ENCODE peak calls at places on chromosomes 13 and 19, in four cellular contexts. One of them, this sample, is unnamed.

GRCh38 chr13:43730642-43731041 is 56.1 kb downstream of the ENOX1 start:
- DNase-seq in Calu3: no peak
- DNase-seq in RWPE1: no peak
- DNase-seq in AG04450: peak; percentile 46
- DNase-seq in this sample: peak; percentile 95

GRCh38 chr13:100176781-100177389 is 88.0 kb downstream of the PCCA start:
- DNase-seq in Calu3: no peak
- DNase-seq in RWPE1: no peak
- DNase-seq in AG04450: peak; percentile 11
- DNase-seq in this sample: no peak

GRCh38 chr13:41428155-41428554 is 29.2 kb upstream of the RGCC start:
- DNase-seq in Calu3: no peak
- DNase-seq in RWPE1: no peak
- DNase-seq in AG04450: no peak
- DNase-seq in this sample: no peak

GRCh38 chr19:18865973-18866799 is 29.8 kb downstream of the CERS1 start:
- DNase-seq in Calu3: peak; percentile 43
- DNase-seq in RWPE1: peak; percentile 57
- DNase-seq in AG04450: no peak
- DNase-seq in this sample: no peak

GRCh38 chr19:5048091-5048726 is 79.3 kb downstream of the KDM4B start:
- DNase-seq in Calu3: peak; percentile 83
- DNase-seq in RWPE1: peak; percentile 82
- DNase-seq in AG04450: peak; percentile 39
- DNase-seq in this sample: peak; percentile 35

GRCh38 chr13:113458218-113459065 is 5.2 kb upstream of the ADPRHL1 start:
- DNase-seq in Calu3: no peak
- DNase-seq in RWPE1: no peak
- DNase-seq in AG04450: peak; percentile 13
- DNase-seq in this sample: no peak

GRCh38 chr19:30112171-30112570 is 170.1 kb downstream of the URI1 start:
- DNase-seq in Calu3: no peak
- DNase-seq in RWPE1: no peak
- DNase-seq in AG04450: no peak
- DNase-seq in this sample: no peak

GRCh38 chr19:13396256-13397080 is 109.8 kb downstream of the CACNA1A start:
- DNase-seq in Calu3: peak; percentile 16
- DNase-seq in RWPE1: peak; percentile 47
- DNase-seq in AG04450: peak; percentile 33
- DNase-seq in this sample: peak; percentile 36

GRCh38 chr19:53865918-53866696 is 1.6 kb upstream of the MYADM start:
- DNase-seq in Calu3: peak; percentile 94
- DNase-seq in RWPE1: peak; percentile 38
- DNase-seq in AG04450: no peak
- DNase-seq in this sample: no peak

GRCh38 chr13:49304763-49305695 is 57.3 kb downstream of the CDADC1 start:
- DNase-seq in Calu3: no peak
- DNase-seq in RWPE1: no peak
- DNase-seq in AG04450: no peak
- DNase-seq in this sample: no peak

GRCh38 chr19:46925548-46925950 is 64.8 kb downstream of the ARHGAP35 start:
- DNase-seq in Calu3: peak; percentile 70
- DNase-seq in RWPE1: peak; percentile 67
- DNase-seq in AG04450: no peak
- DNase-seq in this sample: peak; percentile 88

GRCh38 chr19:40762754-40763153 is 11.8 kb downstream of the SNRPA start:
- DNase-seq in Calu3: no peak
- DNase-seq in RWPE1: no peak
- DNase-seq in AG04450: no peak
- DNase-seq in this sample: no peak

GRCh38 chr19:246551-246950 is 44.7 kb downstream of the PLPP2 start:
- DNase-seq in Calu3: no peak
- DNase-seq in RWPE1: no peak
- DNase-seq in AG04450: no peak
- DNase-seq in this sample: no peak

GRCh38 chr13:106617561-106617960 is 49.6 kb upstream of the ARGLU1 start:
- DNase-seq in Calu3: no peak
- DNase-seq in RWPE1: peak; percentile 57
- DNase-seq in AG04450: no peak
- DNase-seq in this sample: peak; percentile 70

GRCh38 chr19:10191347-10191746 is 3.4 kb downstream of the DNMT1 start:
- DNase-seq in Calu3: no peak
- DNase-seq in RWPE1: no peak
- DNase-seq in AG04450: peak; percentile 79
- DNase-seq in this sample: no peak

GRCh38 chr13:49524740-49525501 is 29.2 kb downstream of the PHF11 start:
- DNase-seq in Calu3: no peak
- DNase-seq in RWPE1: no peak
- DNase-seq in AG04450: no peak
- DNase-seq in this sample: no peak

GRCh38 chr13:37597477-37597876 is 1.1 kb downstream of the POSTN start:
- DNase-seq in Calu3: no peak
- DNase-seq in RWPE1: no peak
- DNase-seq in AG04450: no peak
- DNase-seq in this sample: no peak

GRCh38 chr19:34808566-34808965 is 35.6 kb upstream of the ZNF599 start:
- DNase-seq in Calu3: no peak
- DNase-seq in RWPE1: peak; percentile 67
- DNase-seq in AG04450: peak; percentile 20
- DNase-seq in this sample: peak; percentile 79

GRCh38 chr13:75458696-75459422 is 23.1 kb downstream of the TBC1D4 start:
- DNase-seq in Calu3: peak; percentile 12
- DNase-seq in RWPE1: no peak
- DNase-seq in AG04450: no peak
- DNase-seq in this sample: no peak

GRCh38 chr19:37977992-37978391 is 71.0 kb downstream of the SIPA1L3 start:
- DNase-seq in Calu3: no peak
- DNase-seq in RWPE1: no peak
- DNase-seq in AG04450: peak; percentile 90
- DNase-seq in this sample: peak; percentile 82

GRCh38 chr19:5880604-5881078 is 10.3 kb upstream of the FUT5 start:
- DNase-seq in Calu3: no peak
- DNase-seq in RWPE1: peak; percentile 53
- DNase-seq in AG04450: peak; percentile 62
- DNase-seq in this sample: peak; percentile 49

GRCh38 chr19:19120308-19121156 is 17.7 kb downstream of the TMEM161A start:
- DNase-seq in Calu3: no peak
- DNase-seq in RWPE1: peak; percentile 41
- DNase-seq in AG04450: peak; percentile 59
- DNase-seq in this sample: no peak

GRCh38 chr13:76556632-76557031 is 329.6 kb downstream of the KCTD12 start:
- DNase-seq in Calu3: no peak
- DNase-seq in RWPE1: no peak
- DNase-seq in AG04450: no peak
- DNase-seq in this sample: no peak

GRCh38 chr13:91714726-91715334 is 316.4 kb downstream of the GPC5 start:
- DNase-seq in Calu3: no peak
- DNase-seq in RWPE1: no peak
- DNase-seq in AG04450: no peak
- DNase-seq in this sample: no peak

GRCh38 chr13:36352350-36352749 is 6.2 kb upstream of the SPART start:
- DNase-seq in Calu3: no peak
- DNase-seq in RWPE1: no peak
- DNase-seq in AG04450: no peak
- DNase-seq in this sample: no peak

GRCh38 chr13:99495478-99496321 is 5.6 kb upstream of the TM9SF2 start:
- DNase-seq in Calu3: no peak
- DNase-seq in RWPE1: no peak
- DNase-seq in AG04450: no peak
- DNase-seq in this sample: no peak

GRCh38 chr19:41442473-41443360 is at the start of gene ERICH4:
- DNase-seq in Calu3: no peak
- DNase-seq in RWPE1: no peak
- DNase-seq in AG04450: no peak
- DNase-seq in this sample: no peak

GRCh38 chr19:898663-899062 is 5.4 kb downstream of the RNU6-9 start:
- DNase-seq in Calu3: no peak
- DNase-seq in RWPE1: no peak
- DNase-seq in AG04450: no peak
- DNase-seq in this sample: no peak

GRCh38 chr19:36006955-36007354 is 1.7 kb downstream of the SYNE4 start:
- DNase-seq in Calu3: no peak
- DNase-seq in RWPE1: no peak
- DNase-seq in AG04450: no peak
- DNase-seq in this sample: no peak
- TF ChIP-seq CTCF in Calu3: no peak
- TF ChIP-seq CTCF in RWPE1: no peak
- TF ChIP-seq CTCF in AG04450: no peak
- TF ChIP-seq CTCF in this sample: no peak

GRCh38 chr13:26095846-26096245 is 44.0 kb upstream of the SHISA2 start:
- DNase-seq in Calu3: no peak
- DNase-seq in RWPE1: no peak
- DNase-seq in AG04450: no peak
- DNase-seq in this sample: no peak

GRCh38 chr13:26095338-26095737 is 43.5 kb upstream of the SHISA2 start:
- DNase-seq in Calu3: no peak
- DNase-seq in RWPE1: no peak
- DNase-seq in AG04450: no peak
- DNase-seq in this sample: no peak
- TF ChIP-seq CTCF in Calu3: no peak
- TF ChIP-seq CTCF in RWPE1: no peak
- TF ChIP-seq CTCF in AG04450: no peak
- TF ChIP-seq CTCF in this sample: no peak

GRCh38 chr19:45854167-45854778 is 8.7 kb downstream of the SYMPK start:
- DNase-seq in Calu3: no peak
- DNase-seq in RWPE1: no peak
- DNase-seq in AG04450: no peak
- DNase-seq in this sample: no peak

GRCh38 chr19:45847661-45848060 is 15.3 kb downstream of the SYMPK start:
- DNase-seq in Calu3: no peak
- DNase-seq in RWPE1: no peak
- DNase-seq in AG04450: no peak
- DNase-seq in this sample: no peak

GRCh38 chr19:45852145-45852750 is 10.7 kb downstream of the SYMPK start:
- DNase-seq in Calu3: no peak
- DNase-seq in RWPE1: peak; percentile 34
- DNase-seq in AG04450: no peak
- DNase-seq in this sample: no peak

GRCh38 chr19:45852941-45853340 is 10.0 kb downstream of the SYMPK start:
- DNase-seq in Calu3: no peak
- DNase-seq in RWPE1: no peak
- DNase-seq in AG04450: no peak
- DNase-seq in this sample: no peak

GRCh38 chr19:45848922-45849321 is 14.0 kb downstream of the SYMPK start:
- DNase-seq in Calu3: no peak
- DNase-seq in RWPE1: no peak
- DNase-seq in AG04450: no peak
- DNase-seq in this sample: no peak
- TF ChIP-seq CTCF in Calu3: no peak
- TF ChIP-seq CTCF in RWPE1: peak; percentile 16
- TF ChIP-seq CTCF in AG04450: peak; percentile 37
- TF ChIP-seq CTCF in this sample: peak; percentile 32

DNA sequence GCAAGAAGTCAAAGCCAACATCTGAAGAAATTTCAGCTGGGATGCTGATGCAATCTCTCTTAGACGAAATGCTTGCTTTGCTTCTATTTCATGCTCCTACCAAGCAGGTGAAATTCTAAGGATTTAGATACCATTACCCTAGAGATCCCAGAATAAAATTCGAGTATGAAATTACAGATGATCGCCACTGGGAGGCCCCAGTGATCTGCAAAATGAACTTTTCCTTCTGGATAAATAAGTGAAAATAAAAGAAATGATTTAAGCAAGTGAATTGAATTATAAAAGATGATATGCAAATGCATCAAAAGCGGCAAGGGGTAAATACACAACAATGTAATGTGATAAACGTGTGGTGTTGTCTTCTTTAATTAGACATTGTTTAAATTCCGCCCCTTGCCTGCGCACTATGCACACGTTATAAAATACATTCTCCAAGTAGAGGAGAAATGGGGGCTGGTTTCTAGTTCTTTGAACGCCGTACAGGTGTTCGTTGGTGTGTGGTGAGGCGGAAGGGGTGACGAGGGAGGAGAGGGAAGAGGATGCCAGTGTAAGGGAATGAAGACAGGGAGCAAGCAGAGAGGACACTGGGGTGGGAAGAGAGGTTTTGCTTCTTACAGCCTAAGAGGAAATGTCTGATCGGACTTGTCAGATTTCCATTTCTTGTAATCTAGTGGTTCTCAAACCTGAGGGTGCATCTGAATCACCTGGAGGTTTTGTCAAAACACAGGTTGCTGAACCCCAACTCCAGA is 58.0 kb downstream of the ERCC5 start:
- DNase-seq in Calu3: no peak
- DNase-seq in RWPE1: peak; percentile 33
- DNase-seq in AG04450: no peak
- DNase-seq in this sample: peak; percentile 56
- TF ChIP-seq CTCF in Calu3: no peak
- TF ChIP-seq CTCF in RWPE1: peak; percentile 50
- TF ChIP-seq CTCF in AG04450: peak; percentile 50
- TF ChIP-seq CTCF in this sample: peak; percentile 77

GRCh38 chr19:56725829-56726424 is 54.4 kb upstream of the ZNF835 start:
- DNase-seq in Calu3: no peak
- DNase-seq in RWPE1: no peak
- DNase-seq in AG04450: no peak
- DNase-seq in this sample: no peak
- TF ChIP-seq CTCF in Calu3: no peak
- TF ChIP-seq CTCF in RWPE1: no peak
- TF ChIP-seq CTCF in AG04450: no peak
- TF ChIP-seq CTCF in this sample: peak; percentile 36

DNA sequence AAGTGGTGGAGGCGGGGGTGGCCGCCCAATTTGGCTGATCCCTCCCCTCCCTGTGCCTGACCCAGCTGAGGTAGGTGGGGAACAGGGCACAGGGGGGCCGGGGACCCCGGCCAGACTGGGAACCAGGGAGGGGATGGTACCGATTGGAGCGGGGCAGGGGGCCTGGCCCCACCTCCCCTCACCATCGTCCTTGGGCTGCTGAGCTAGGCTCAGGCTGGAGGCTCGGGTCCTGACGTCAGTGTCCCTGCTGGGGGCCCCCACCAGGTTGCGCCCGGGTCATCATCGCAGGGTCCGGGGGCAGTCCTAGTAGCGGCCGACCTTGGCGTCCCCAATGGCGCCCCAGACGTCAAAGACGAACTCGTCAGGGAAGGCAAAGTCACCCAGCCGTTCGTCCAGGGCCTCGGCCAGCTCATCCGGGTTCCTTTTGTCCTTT is 3.0 kb upstream of the PTGER1 start:
- DNase-seq in Calu3: no peak
- DNase-seq in RWPE1: no peak
- DNase-seq in AG04450: no peak
- DNase-seq in this sample: no peak
- TF ChIP-seq CTCF in Calu3: no peak
- TF ChIP-seq CTCF in RWPE1: no peak
- TF ChIP-seq CTCF in AG04450: no peak
- TF ChIP-seq CTCF in this sample: no peak

This sample was measured in foreskin keratinocyte.